ENCODE peak calls at places on chromosomes 13 and 19, in seven cellular contexts. X, F, W, E, K, P and J are unnamed samples.

GRCh38 chr19:40348125-40348913 is at the start of the genes C19orf47 and PLD3:
- DNase-seq in E (peak), P (peak), X (peak), W (peak), F (peak), K (peak), J (peak)

GRCh38 chr19:46689358-46689757 is 27.6 kb downstream of the PRKD2 start:
- DNase-seq in F (no peak), E (no peak), P (no peak), X (no peak), W (no peak), K (no peak), J (no peak)

GRCh38 chr19:7888145-7888825 is at the start of gene LRRC8E:
- DNase-seq in E (no peak), P (peak), W (peak), K (peak), F (peak), X (no peak), J (no peak)

GRCh38 chr13:31053098-31053497 is 108.6 kb downstream of the HSPH1 start:
- DNase-seq in K (peak), E (no peak), P (no peak), W (no peak), F (no peak), X (no peak), J (no peak)

GRCh38 chr19:47132522-47132852 is 1.9 kb downstream of the SAE1 start:
- DNase-seq in K (no peak), E (no peak), F (no peak), P (no peak), X (no peak), W (no peak), J (no peak)

GRCh38 chr19:1651548-1652394 is 644 bp downstream of the TCF3 start:
- DNase-seq in P (no peak), K (peak), X (peak), W (peak), F (peak), E (no peak), J (no peak)

GRCh38 chr13:111006508-111007031 is 91.7 kb upstream of the ANKRD10 start:
- DNase-seq in P (no peak), F (no peak), K (peak), E (peak), X (no peak), W (peak), J (no peak)

GRCh38 chr13:81697826-81698225 is 1356.9 kb upstream of the SPRY2 start:
- DNase-seq in X (no peak), W (no peak), K (no peak), E (no peak), P (no peak), F (no peak), J (no peak)

GRCh38 chr13:113960276-113960948 is 13.5 kb downstream of the C13orf46 start:
- DNase-seq in X (no peak), W (no peak), P (no peak), F (no peak), K (no peak), E (no peak), J (no peak)

GRCh38 chr13:29991343-29991742 is 140.9 kb upstream of the UBL3 start:
- DNase-seq in E (no peak), X (no peak), W (peak), F (no peak), K (no peak), P (no peak), J (no peak)

GRCh38 chr13:26440111-26440510 is 117.4 kb upstream of the WASF3 start:
- DNase-seq in P (no peak), W (peak), X (no peak), K (no peak), E (no peak), F (no peak), J (no peak)

GRCh38 chr19:28687296-28687695 is 525.7 kb downstream of the UQCRFS1 start:
- DNase-seq in F (no peak), X (no peak), K (no peak), W (no peak), P (no peak), E (no peak), J (no peak)

GRCh38 chr13:28613562-28613961 is 45.4 kb upstream of the POMP start:
- DNase-seq in E (no peak), X (no peak), K (no peak), P (no peak), W (no peak), F (no peak), J (no peak)

GRCh38 chr19:49499030-49499670 is 2.9 kb downstream of the RPS11 start:
- DNase-seq in F (peak), X (peak), W (no peak), K (peak), E (no peak), P (no peak), J (no peak)

GRCh38 chr13:32473650-32474049 is 45.7 kb upstream of the N4BP2L1 start:
- DNase-seq in E (no peak), K (no peak), X (no peak), F (no peak), P (no peak), W (no peak), J (no peak)

GRCh38 chr19:47848871-47849473 is 10.1 kb upstream of the TPRX2 start:
- DNase-seq in K (no peak), W (no peak), P (peak), F (peak), E (no peak), X (peak), J (no peak)

GRCh38 chr13:70723732-70724131 is 615.5 kb upstream of the KLHL1 start:
- DNase-seq in W (no peak), F (no peak), E (no peak), X (no peak), K (no peak), P (no peak), J (no peak)

GRCh38 chr19:41753159-41753558 is 2.2 kb upstream of the CEACAM6 start:
- DNase-seq in F (peak), X (peak), E (no peak), K (peak), W (peak), P (peak), J (no peak)

GRCh38 chr13:99231726-99232125 is 26.5 kb downstream of the GPR18 start:
- DNase-seq in P (no peak), W (no peak), K (no peak), F (no peak), X (no peak), E (no peak), J (no peak)

GRCh38 chr13:113076681-113077401 is 28.8 kb upstream of the F7 start:
- DNase-seq in W (no peak), F (no peak), E (no peak), X (no peak), K (no peak), P (no peak), J (no peak)

GRCh38 chr19:58577581-58578429 is 4.7 kb upstream of the MZF1 start:
- DNase-seq in F (peak), X (no peak), W (no peak), P (no peak), K (peak), E (no peak), J (no peak)

GRCh38 chr19:7911509-7912143 is 3.0 kb upstream of the TGFBR3L start:
- DNase-seq in X (no peak), W (no peak), F (no peak), K (no peak), E (no peak), P (no peak), J (no peak)

GRCh38 chr13:94073006-94073744 is 406.3 kb downstream of the DCT start:
- DNase-seq in K (no peak), X (no peak), E (no peak), P (no peak), F (no peak), W (peak), J (no peak)

GRCh38 chr19:7515471-7516226 is at the start of gene ZNF358:
- DNase-seq in E (peak), K (peak), X (peak), W (peak), P (no peak), F (peak), J (no peak)

GRCh38 chr13:97851269-97851668 is 102.2 kb upstream of the IPO5 start:
- DNase-seq in X (no peak), K (no peak), E (no peak), W (peak), F (no peak), P (no peak), J (no peak)

GRCh38 chr19:34475975-34476594 is 5.5 kb upstream of the WTIP start:
- DNase-seq in X (no peak), F (no peak), K (no peak), E (no peak), W (no peak), P (no peak), J (no peak)

GRCh38 chr13:47859129-47859528 is 141.9 kb downstream of the SUCLA2 start:
- DNase-seq in P (no peak), K (no peak), E (no peak), F (no peak), X (no peak), W (no peak), J (no peak)

GRCh38 chr19:41695745-41696144 is 7.7 kb upstream of the CEACAM7 start:
- DNase-seq in W (no peak), F (peak), E (no peak), X (no peak), K (no peak), P (no peak), J (no peak)

GRCh38 chr13:21668665-21669599 is 1.9 kb upstream of the FGF9 start:
- DNase-seq in K (peak), P (no peak), W (peak), F (no peak), X (peak), E (no peak), J (no peak)

GRCh38 chr19:55257461-55258411 is 1.1 kb downstream of the PPP6R1 start:
- DNase-seq in W (peak), F (peak), E (no peak), K (peak), P (no peak), X (peak), J (no peak)

GRCh38 chr19:2612619-2613249 is 89.8 kb downstream of the GNG7 start:
- DNase-seq in K (no peak), E (no peak), F (no peak), X (no peak), P (no peak), W (peak), J (no peak)

GRCh38 chr13:51887441-51887840 is 25.7 kb downstream of the CCDC70 start:
- DNase-seq in P (no peak), F (no peak), X (no peak), K (no peak), E (no peak), W (no peak), J (no peak)